ENCODE peak calls at places on chromosome 19, in ten cellular contexts. O is NCI-H2081; U is IMR-90; M is activated T-cell treated with anti-CD3 and anti-CD28 coated beads, Interleukin-2, amount 50 U/mL, for 72 hours; X is activated CD4-positive, alpha-beta T cell treated with anti-CD3 and anti-CD28 coated beads for 48 hours; L is effector CD4-positive, alpha-beta T cell; C is SK-N-SH; D is tibial nerve; T is left cardiac atrium; F is cardiac fibroblast. S is an unnamed sample.
A peak's percentile ranks its signal among the peaks of the same experiment; 100 is the strongest.

GRCh38 chr19:39110263-39110967 is 15.2 kb upstream of the PAK4 start:
- DNase-seq in O (peak; percentile 44), U (no peak), M (peak; percentile 78), X (peak; percentile 83), L (peak; percentile 57), C (peak; percentile 80), D (peak; percentile 33), T (peak; percentile 57), F (peak; percentile 50), S (peak; percentile 39)

GRCh38 chr19:3266792-3267469 is 42.5 kb downstream of the CELF5 start:
- DNase-seq in O (no peak), U (no peak), M (no peak), X (no peak), L (no peak), C (no peak), D (no peak), T (no peak), F (no peak), S (no peak)

GRCh38 chr19:56905616-56906015 is 65.1 kb upstream of the PEG3 start:
- DNase-seq in O (no peak), U (no peak), M (no peak), X (no peak), L (no peak), C (no peak), D (no peak), T (no peak), F (no peak), S (no peak)

GRCh38 chr19:18408053-18408476 is 10.6 kb upstream of the LRRC25 start:
- DNase-seq in O (no peak), U (no peak), M (peak; percentile 39), X (peak; percentile 61), L (no peak), C (peak; percentile 62), D (no peak), T (no peak), F (no peak), S (no peak)

GRCh38 chr19:1145635-1146417 is 28.2 kb downstream of the SBNO2 start:
- DNase-seq in O (no peak), U (no peak), M (no peak), X (no peak), L (no peak), C (no peak), D (no peak), T (no peak), F (no peak), S (no peak)

GRCh38 chr19:48989701-48990291 is 3.3 kb downstream of the GYS1 start:
- DNase-seq in O (no peak), U (no peak), M (no peak), X (no peak), L (no peak), C (no peak), D (no peak), T (no peak), F (no peak), S (no peak)

GRCh38 chr19:23762548-23762883 is 3.8 kb upstream of the ZNF681 start:
- DNase-seq in O (no peak), U (no peak), M (no peak), X (no peak), L (no peak), C (no peak), D (no peak), T (no peak), F (no peak), S (no peak)

GRCh38 chr19:29774126-29774525 is 37.7 kb upstream of the CCNE1 start:
- DNase-seq in O (no peak), U (no peak), M (no peak), X (no peak), L (no peak), C (no peak), D (no peak), T (no peak), F (no peak), S (no peak)

GRCh38 chr19:15014579-15014978 is 34.7 kb upstream of the CASP14 start:
- DNase-seq in O (no peak), U (no peak), M (no peak), X (no peak), L (no peak), C (no peak), D (no peak), T (no peak), F (no peak), S (no peak)

GRCh38 chr19:16654621-16655020 is 5.3 kb downstream of the SMIM7 start:
- DNase-seq in O (no peak), U (no peak), M (no peak), X (no peak), L (no peak), C (no peak), D (no peak), T (no peak), F (peak; percentile 53), S (peak; percentile 39)

S was measured in fibroblast of pulmonary artery.